ENCODE peak calls at places on chromosomes 13 and 19, in four cellular contexts. J is stimulated activated CD4-positive, alpha-beta T cell treated with anti-CD3 and anti-CD28 coated beads, Interleukin-1b, Interleukin-23, amount 100 ng/mL, for 24 hours; H is NCI-H345; F is mucosa of descending colon. Q is an unnamed sample.
A peak's percentile ranks its signal among the peaks of the same experiment; 100 is the strongest.

GRCh38 chr19:55536951-55537740 is at the start of gene SBK2:
- DNase-seq in J (no peak), H (no peak), F (no peak), Q (peak; percentile 98)

GRCh38 chr13:44541601-44542000 is 34.5 kb downstream of the TSC22D1 start:
- DNase-seq in J (no peak), H (no peak), F (no peak), Q (no peak)

GRCh38 chr19:37654525-37654832 is 786 bp downstream of the ZFP30 start:
- DNase-seq in J (peak; percentile 3), H (peak; percentile 71), F (no peak), Q (no peak)

GRCh38 chr13:22312405-22312803 is 641.5 kb downstream of the FGF9 start:
- DNase-seq in J (no peak), H (no peak), F (no peak), Q (no peak)

GRCh38 chr13:110758195-110758594 is 44.7 kb downstream of the ING1 start:
- DNase-seq in J (no peak), H (no peak), F (no peak), Q (no peak)

GRCh38 chr19:10812902-10813404 is 23.1 kb downstream of the TMED1 start:
- DNase-seq in J (no peak), H (no peak), F (no peak), Q (no peak)

GRCh38 chr19:13712767-13713201 is 51.5 kb upstream of the MRI1 start:
- DNase-seq in J (no peak), H (peak; percentile 8), F (no peak), Q (no peak)

GRCh38 chr13:95243207-95243606 is 58.0 kb downstream of the ABCC4 start:
- DNase-seq in J (no peak), H (no peak), F (no peak), Q (no peak)

GRCh38 chr19:35693835-35694599 is 10.3 kb upstream of the ZBTB32 start:
- DNase-seq in J (peak; percentile 87), H (peak; percentile 98), F (peak; percentile 86), Q (no peak)

GRCh38 chr19:16435999-16436650 is 35.6 kb downstream of the EPS15L1 start:
- DNase-seq in J (no peak), H (no peak), F (no peak), Q (no peak)

GRCh38 chr13:63541336-63541735 is 2125.7 kb upstream of the PCDH20 start:
- DNase-seq in J (no peak), H (no peak), F (no peak), Q (no peak)

GRCh38 chr13:94345374-94346195 is 133.9 kb downstream of the DCT start:
- DNase-seq in J (no peak), H (peak; percentile 58), F (no peak), Q (no peak)

GRCh38 chr13:76326343-76326742 is 559.9 kb downstream of the KCTD12 start:
- DNase-seq in J (no peak), H (no peak), F (no peak), Q (no peak)

GRCh38 chr19:55197531-55197930 is 11.8 kb downstream of the PTPRH start:
- DNase-seq in J (no peak), H (no peak), F (no peak), Q (no peak)

GRCh38 chr13:40672310-40673060 is 6.0 kb upstream of the FOXO1 start:
- DNase-seq in J (no peak), H (peak; percentile 73), F (no peak), Q (no peak)

GRCh38 chr13:93522486-93522885 is 295.9 kb downstream of the GPC6 start:
- DNase-seq in J (no peak), H (no peak), F (no peak), Q (no peak)

GRCh38 chr13:76868451-76868850 is 17.8 kb downstream of the KCTD12 start:
- DNase-seq in J (no peak), H (no peak), F (no peak), Q (no peak)

GRCh38 chr19:45130888-45131615 is 29.7 kb downstream of the NKPD1 start:
- DNase-seq in J (no peak), H (peak; percentile 97), F (no peak), Q (no peak)

GRCh38 chr19:13646758-13647157 is 117.6 kb upstream of the MRI1 start:
- DNase-seq in J (no peak), H (peak; percentile 24), F (no peak), Q (no peak)

GRCh38 chr19:6720369-6721112 is at the start of gene C3:
- DNase-seq in J (no peak), H (no peak), F (peak; percentile 57), Q (no peak)

GRCh38 chr13:87527036-87527435 is 144.1 kb upstream of the SLITRK5 start:
- DNase-seq in J (no peak), H (no peak), F (no peak), Q (no peak)

GRCh38 chr19:35306473-35307246 is 14.7 kb downstream of the MAG start:
- DNase-seq in J (no peak), H (peak; percentile 29), F (no peak), Q (no peak)

GRCh38 chr19:30128211-30128610 is 186.2 kb downstream of the URI1 start:
- DNase-seq in J (no peak), H (no peak), F (no peak), Q (no peak)

GRCh38 chr19:13588953-13589833 is 82.9 kb upstream of the CACNA1A start:
- DNase-seq in J (peak; percentile 72), H (peak; percentile 22), F (peak; percentile 63), Q (peak; percentile 97)

GRCh38 chr19:6271721-6272410 is 7.9 kb downstream of the MLLT1 start:
- DNase-seq in J (no peak), H (no peak), F (peak; percentile 72), Q (no peak)

GRCh38 chr13:50386527-50387123 is 371.4 kb downstream of the KCNRG start:
- DNase-seq in J (no peak), H (no peak), F (no peak), Q (no peak)

GRCh38 chr19:39341720-39342604 is at the start of gene SAMD4B:
- DNase-seq in J (peak; percentile 99), H (peak; percentile 100), F (peak; percentile 100), Q (peak; percentile 94)

GRCh38 chr13:48804836-48805601 is 151.3 kb downstream of the CYSLTR2 start:
- DNase-seq in J (no peak), H (no peak), F (no peak), Q (no peak)

GRCh38 chr13:78603240-78603947 is at the start of gene POU4F1:
- DNase-seq in J (peak; percentile 62), H (peak; percentile 95), F (peak; percentile 75), Q (no peak)

GRCh38 chr13:94966380-94966779 is 254.0 kb upstream of the SOX21 start:
- DNase-seq in J (no peak), H (peak; percentile 82), F (no peak), Q (no peak)

GRCh38 chr13:45705145-45705695 is 3.1 kb downstream of the CBY2 start:
- DNase-seq in J (no peak), H (no peak), F (no peak), Q (no peak)

GRCh38 chr19:3781603-3782002 is 4.6 kb downstream of the MATK start:
- DNase-seq in J (no peak), H (no peak), F (no peak), Q (no peak)

GRCh38 chr13:37656247-37656940 is 57.8 kb upstream of the POSTN start:
- DNase-seq in J (no peak), H (no peak), F (no peak), Q (no peak)

GRCh38 chr13:72258340-72258981 is 391.5 kb upstream of the DACH1 start:
- DNase-seq in J (no peak), H (no peak), F (no peak), Q (peak; percentile 52)

Q was measured in H1.